ENCODE peak calls at places on chromosome 10, in five cellular contexts. Q is neuronal stem cell, P is mesendoderm, H is trophoblast cell, N is H9. C is an unnamed sample.

GRCh38 chr10:79026806-79027146 is 42.0 kb upstream of the ZMIZ1 start:
- DNase-seq in P (no peak), Q (no peak), H (no peak), N (no peak), C (no peak)

GRCh38 chr10:86259901-86260562 is 106.6 kb downstream of the GRID1 start:
- DNase-seq in H (no peak), P (no peak), Q (no peak), N (peak; percentile 15), C (no peak)

GRCh38 chr10:83991986-83992753 is 147.1 kb upstream of the GHITM start:
- DNase-seq in Q (peak; percentile 26), N (peak; percentile 72), H (no peak), P (peak; percentile 81), C (no peak)

GRCh38 chr10:122021421-122021820 is 32.5 kb downstream of the TACC2 start:
- DNase-seq in H (no peak), P (no peak), N (no peak), Q (no peak), C (peak; percentile 33)

GRCh38 chr10:86500846-86501245 is 20.7 kb downstream of the WAPL start:
- DNase-seq in P (no peak), H (no peak), Q (no peak), N (no peak), C (peak; percentile 65)

GRCh38 chr10:74826142-74827044 is at the start of gene KAT6B:
- DNase-seq in P (peak; percentile 100), N (peak; percentile 100), H (peak; percentile 100), Q (peak; percentile 100), C (peak; percentile 100)

GRCh38 chr10:128219295-128219694 is 93.1 kb upstream of the MKI67 start:
- DNase-seq in P (no peak), H (no peak), N (no peak), Q (no peak), C (no peak)

GRCh38 chr10:63466168-63466935 is 575 bp upstream of the JMJD1C start:
- DNase-seq in N (peak; percentile 62), P (peak; percentile 83), Q (no peak), H (peak; percentile 35), C (peak; percentile 55)

GRCh38 chr10:87500646-87501048 is 4.0 kb upstream of the MINPP1 start:
- DNase-seq in N (no peak), P (no peak), H (no peak), Q (no peak), C (no peak)

GRCh38 chr10:129958118-129958685 is 5.9 kb downstream of the EBF3 start:
- DNase-seq in P (peak; percentile 51), N (no peak), Q (peak; percentile 49), H (no peak), C (no peak)

GRCh38 chr10:96955733-96956132 is 123.6 kb downstream of the LCOR start:
- DNase-seq in Q (no peak), N (no peak), H (no peak), P (no peak), C (no peak)

DNA sequence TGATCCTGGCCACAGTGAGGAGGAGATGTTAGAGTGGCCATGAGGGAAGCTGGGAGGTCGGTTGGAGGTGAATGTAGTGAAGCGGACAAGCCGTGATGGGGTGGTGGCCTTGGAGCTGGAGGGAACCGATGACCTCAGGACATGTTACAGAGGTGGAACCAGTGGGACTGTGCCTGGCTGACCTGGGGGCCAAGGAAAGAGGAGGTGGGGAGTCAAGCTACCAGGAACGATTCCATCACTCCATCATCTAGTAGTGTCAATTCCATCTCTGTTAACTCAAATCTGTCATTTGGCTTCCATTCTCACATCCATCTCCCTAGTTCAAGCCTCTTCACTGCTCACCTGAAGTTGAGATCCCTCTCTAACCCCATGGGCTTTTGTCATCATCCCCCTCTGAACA is 102.4 kb upstream of the LYZL2 start:
- DNase-seq in P (no peak), Q (no peak), H (no peak), N (no peak), C (no peak)
- H3K4ac ChIP-seq in P (no peak overlapping the region), Q (no peak overlapping the region), H (no peak overlapping the region), N (no peak overlapping the region), C (peak overlapping the region; percentile 40)

DNA sequence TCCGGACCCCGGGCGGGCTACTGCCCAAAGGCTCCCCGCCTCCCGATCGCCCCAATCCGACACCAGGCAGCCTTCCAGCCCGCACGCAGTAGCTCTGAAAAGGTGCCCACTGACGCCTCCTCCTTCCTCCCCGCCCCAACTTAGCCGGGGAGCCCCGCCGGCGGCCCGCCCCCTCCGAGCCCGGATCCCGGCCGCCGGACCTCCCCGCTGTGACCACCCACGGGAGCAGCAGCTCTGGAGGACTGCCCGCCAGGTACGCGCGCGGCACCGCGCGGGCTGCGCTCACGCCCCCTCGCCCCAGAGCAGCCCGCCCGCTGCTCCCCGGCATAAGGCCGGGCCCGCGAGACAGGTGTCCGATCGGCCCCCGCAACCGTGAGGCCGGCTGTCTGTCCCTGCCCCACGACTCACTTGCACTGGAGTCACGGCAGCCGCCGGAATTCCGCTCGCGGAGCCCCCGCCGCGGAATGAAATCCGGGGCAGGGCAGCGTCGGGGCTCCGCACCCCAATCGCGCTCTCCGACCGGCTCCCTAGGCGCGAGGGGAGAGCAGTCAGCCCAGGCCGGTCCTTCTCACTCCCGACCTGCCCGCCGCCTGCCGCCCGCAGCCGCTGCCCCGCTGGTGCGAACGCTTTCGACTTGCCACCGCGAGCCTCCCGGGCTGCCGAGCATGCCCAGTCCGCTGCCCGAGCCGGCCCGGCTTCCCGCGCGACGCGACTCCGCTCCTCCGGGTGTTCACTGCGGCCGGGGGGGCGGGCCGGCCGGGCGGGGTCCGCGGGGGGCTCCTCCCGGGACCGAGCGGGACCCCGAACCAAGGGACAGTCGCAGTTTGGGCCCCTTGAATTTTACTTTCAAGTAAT is at the start of gene SGMS1:
- DNase-seq in N (peak; percentile 77), Q (peak; percentile 85), H (peak; percentile 83), P (peak; percentile 89), C (peak; percentile 83)
- H3K4ac ChIP-seq in N (peak within 1 kb of the TSS; percentile 70), Q (peak within 1 kb of the TSS; percentile 93), H (peak within 1 kb of the TSS; percentile 80), P (no peak within 1 kb of the TSS), C (peak within 1 kb of the TSS; percentile 93)

GRCh38 chr10:21751341-21752310 is 217.6 kb downstream of the MLLT10 start:
- DNase-seq in P (peak; percentile 81), Q (no peak), N (peak; percentile 88), H (peak; percentile 19), C (no peak)
- H3K4ac ChIP-seq in P (peak overlapping the region; percentile 19), Q (no peak overlapping the region), N (peak overlapping the region; percentile 94), H (no peak overlapping the region), C (no peak overlapping the region)

GRCh38 chr10:131453772-131454634 is 142.5 kb upstream of the TCERG1L start:
- DNase-seq in N (peak; percentile 89), Q (peak; percentile 86), P (peak; percentile 92), H (no peak), C (no peak)
- H3K4ac ChIP-seq in N (no peak overlapping the region), Q (no peak overlapping the region), P (no peak overlapping the region), H (no peak overlapping the region), C (no peak overlapping the region)

GRCh38 chr10:53476650-53477312 is 704.2 kb upstream of the MBL2 start:
- DNase-seq in P (peak; percentile 51), Q (no peak), N (no peak), H (peak; percentile 6), C (no peak)
- H3K4ac ChIP-seq in P (peak overlapping the region; percentile 16), Q (no peak overlapping the region), N (no peak overlapping the region), H (no peak overlapping the region), C (no peak overlapping the region)

GRCh38 chr10:102602272-102603045 is 41.8 kb upstream of the TRIM8 start:
- DNase-seq in H (no peak), P (no peak), Q (no peak), N (no peak), C (no peak)

GRCh38 chr10:102599565-102600327 is 44.5 kb upstream of the TRIM8 start:
- DNase-seq in N (no peak), Q (no peak), H (no peak), P (no peak), C (no peak)

GRCh38 chr10:102603946-102604345 is 40.3 kb upstream of the TRIM8 start:
- DNase-seq in N (no peak), Q (no peak), P (no peak), H (no peak), C (peak; percentile 52)

GRCh38 chr10:102600816-102601215 is 43.5 kb upstream of the TRIM8 start:
- DNase-seq in N (no peak), H (no peak), P (no peak), Q (no peak), C (no peak)

GRCh38 chr10:102601639-102602038 is 42.6 kb upstream of the TRIM8 start:
- DNase-seq in Q (no peak), N (no peak), H (no peak), P (no peak), C (no peak)
- H3K4ac ChIP-seq in Q (no peak overlapping the region), N (no peak overlapping the region), H (no peak overlapping the region), P (no peak overlapping the region), C (no peak overlapping the region)

GRCh38 chr10:132407846-132408278 is 10.9 kb downstream of the PWWP2B start:
- DNase-seq in H (peak; percentile 83), Q (no peak), N (peak; percentile 88), P (peak; percentile 96), C (peak; percentile 29)
- H3K4ac ChIP-seq in H (peak overlapping the region; percentile 97), Q (no peak overlapping the region), N (peak overlapping the region; percentile 80), P (peak overlapping the region; percentile 57), C (peak overlapping the region; percentile 65)

DNA sequence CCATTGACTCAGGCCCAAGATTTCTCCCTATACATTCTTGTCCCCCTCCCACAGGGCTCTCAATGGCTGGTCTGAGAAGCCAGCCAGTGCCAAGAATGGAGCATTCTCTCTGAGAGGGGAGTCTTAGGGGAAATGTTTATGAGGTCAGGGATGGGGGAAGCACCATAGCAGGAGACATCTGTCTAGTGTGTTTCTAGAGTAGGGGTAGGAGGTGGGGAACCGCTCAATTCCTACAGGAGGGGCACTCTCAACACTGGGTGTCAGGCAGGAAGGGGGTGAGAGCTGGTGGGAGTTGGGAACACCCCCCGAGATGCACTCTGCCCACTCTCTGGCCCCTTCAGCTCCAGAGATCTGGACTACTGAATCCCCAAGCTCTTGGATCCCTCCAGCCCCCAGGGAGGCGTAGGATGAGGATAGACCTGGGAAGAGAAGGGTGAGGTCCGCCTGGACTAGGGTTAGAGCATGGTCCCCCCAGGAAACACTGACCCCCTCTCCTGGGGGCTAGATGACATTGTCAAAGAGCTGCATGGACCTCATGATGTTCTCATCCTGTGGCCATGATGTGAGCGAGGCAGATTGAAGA is 8.7 kb upstream of the OGA start:
- DNase-seq in H (no peak), P (no peak), N (no peak), Q (no peak), C (no peak)
- H3K4ac ChIP-seq in H (no peak overlapping the region), P (no peak overlapping the region), N (no peak overlapping the region), Q (no peak overlapping the region), C (no peak overlapping the region)

GRCh38 chr10:73648252-73648651 is 7.0 kb upstream of the MYOZ1 start:
- DNase-seq in N (peak; percentile 43), Q (no peak), P (no peak), H (no peak), C (no peak)

GRCh38 chr10:73647211-73647874 is 6.1 kb upstream of the MYOZ1 start:
- DNase-seq in P (peak; percentile 95), N (peak; percentile 92), Q (peak; percentile 81), H (peak; percentile 44), C (no peak)

GRCh38 chr10:73648975-73649829 is 6.6 kb downstream of the SYNPO2L start:
- DNase-seq in Q (no peak), H (peak; percentile 80), N (no peak), P (peak; percentile 97), C (peak; percentile 49)

GRCh38 chr10:73646598-73647041 is 5.3 kb upstream of the MYOZ1 start:
- DNase-seq in Q (no peak), N (peak; percentile 40), P (peak; percentile 30), H (no peak), C (no peak)

GRCh38 chr10:73647875-73648228 is 6.6 kb upstream of the MYOZ1 start:
- DNase-seq in Q (no peak), H (no peak), N (no peak), P (no peak), C (no peak)
- H3K4ac ChIP-seq in Q (no peak overlapping the region), H (no peak overlapping the region), N (no peak overlapping the region), P (peak overlapping the region; percentile 56), C (peak overlapping the region; percentile 84)